ENCODE peak calls at places on chromosomes 4 and X, in five cellular contexts. T is ovary, J is body of pancreas, A is breast epithelium, N is stomach. M is an unnamed sample.

GRCh38 chrX:138775501-138775900 is 64.0 kb upstream of the FGF13 start:
- DNase-seq in A (no peak), N (no peak), T (no peak), J (no peak), M (no peak)

GRCh38 chr4:53854991-53855885 is 209.2 kb downstream of the CHIC2 start:
- DNase-seq in T (no peak), A (no peak), J (no peak), N (no peak), M (no peak)

GRCh38 chr4:184958839-184959238 is 59.5 kb upstream of the HELT start:
- DNase-seq in N (no peak), J (no peak), T (no peak), A (no peak), M (no peak)

GRCh38 chr4:28883211-28883610 is 1837.0 kb upstream of the PCDH7 start:
- DNase-seq in J (no peak), T (no peak), N (no peak), A (no peak), M (no peak)

GRCh38 chr4:145103496-145103895 is 5.4 kb downstream of the ABCE1 start:
- DNase-seq in A (no peak), J (no peak), N (no peak), T (no peak), M (no peak)

GRCh38 chrX:39047174-39047573 is 245.9 kb downstream of the MID1IP1 start:
- DNase-seq in J (no peak), A (no peak), T (no peak), N (no peak), M (no peak)

GRCh38 chrX:68838571-68838910 is 9.7 kb downstream of the EFNB1 start:
- DNase-seq in T (no peak), N (no peak), J (no peak), A (no peak), M (no peak)

GRCh38 chr4:75976177-75976576 is 14.6 kb downstream of the SDAD1 start:
- DNase-seq in N (no peak), A (no peak), T (no peak), J (no peak), M (no peak)

GRCh38 chr4:152065545-152065944 is 304.7 kb upstream of the GATB start:
- DNase-seq in A (no peak), N (no peak), J (no peak), T (no peak), M (no peak)

GRCh38 chr4:137375111-137375850 is 157.0 kb downstream of the PCDH18 start:
- DNase-seq in A (no peak), N (no peak), T (no peak), J (no peak), M (no peak)

GRCh38 chr4:78542373-78542772 is 9.2 kb upstream of the ANXA3 start:
- DNase-seq in J (no peak), N (no peak), T (no peak), A (no peak), M (no peak)

GRCh38 chr4:182238355-182238931 is 4.8 kb upstream of the TENM3 start:
- DNase-seq in T (no peak), A (no peak), N (no peak), J (no peak), M (no peak)

GRCh38 chr4:64144994-64145393 is 264.3 kb downstream of the TECRL start:
- DNase-seq in A (no peak), J (peak; percentile 20), N (peak; percentile 60), T (no peak), M (no peak)

GRCh38 chrX:122625239-122625638 is 558.8 kb upstream of the GRIA3 start:
- DNase-seq in N (no peak), J (no peak), A (no peak), T (no peak), M (no peak)
- TF ChIP-seq POLR2A in N (no peak), J (no peak), A (no peak), T (no peak), M (no peak)

DNA sequence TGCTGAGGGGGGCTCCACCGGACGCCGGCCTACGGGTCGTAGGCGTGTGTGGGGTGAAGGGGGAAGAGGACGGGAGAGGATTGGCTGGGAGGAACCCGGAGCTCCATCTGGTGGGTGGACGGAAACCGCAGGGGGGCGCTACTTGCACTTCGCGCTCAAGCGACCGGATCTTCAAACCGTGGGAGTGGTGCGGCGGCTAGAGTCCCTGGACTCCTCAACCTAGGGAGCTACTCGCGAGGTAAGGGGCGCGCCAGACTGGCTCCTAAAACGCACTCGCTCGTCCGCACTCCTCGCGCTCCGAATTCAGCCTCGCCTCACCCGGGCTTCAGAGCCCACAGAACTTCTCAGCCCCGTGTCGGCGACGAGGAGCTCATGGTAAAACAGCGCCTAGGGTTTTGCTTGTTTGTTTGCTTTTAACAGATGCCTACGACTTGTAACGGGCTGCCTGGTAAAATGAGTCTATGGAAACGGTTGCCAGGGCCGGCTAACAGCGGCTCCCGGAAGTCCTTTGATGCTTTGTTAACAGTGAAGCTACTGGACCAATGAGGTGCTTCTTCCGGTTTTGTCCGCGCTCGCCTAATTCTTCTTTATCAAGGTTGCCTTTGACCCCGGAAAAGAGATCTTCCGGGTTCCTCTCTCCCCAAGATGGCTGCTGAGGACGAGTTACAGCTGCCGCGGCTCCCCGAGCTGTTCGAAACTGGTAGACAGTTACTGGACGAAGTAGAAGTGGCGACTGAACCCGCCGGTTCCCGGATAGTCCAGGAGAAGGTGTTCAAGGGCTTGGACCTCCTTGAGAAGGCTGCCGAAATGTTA is at the start of gene IGBP1:
- DNase-seq in T (peak; percentile 81), N (peak; percentile 75), A (peak; percentile 70), J (peak; percentile 89), M (peak; percentile 93)
- TF ChIP-seq POLR2A in T (peak; percentile 29), N (no peak), A (no peak), J (peak; percentile 71), M (peak; percentile 31)

DNA sequence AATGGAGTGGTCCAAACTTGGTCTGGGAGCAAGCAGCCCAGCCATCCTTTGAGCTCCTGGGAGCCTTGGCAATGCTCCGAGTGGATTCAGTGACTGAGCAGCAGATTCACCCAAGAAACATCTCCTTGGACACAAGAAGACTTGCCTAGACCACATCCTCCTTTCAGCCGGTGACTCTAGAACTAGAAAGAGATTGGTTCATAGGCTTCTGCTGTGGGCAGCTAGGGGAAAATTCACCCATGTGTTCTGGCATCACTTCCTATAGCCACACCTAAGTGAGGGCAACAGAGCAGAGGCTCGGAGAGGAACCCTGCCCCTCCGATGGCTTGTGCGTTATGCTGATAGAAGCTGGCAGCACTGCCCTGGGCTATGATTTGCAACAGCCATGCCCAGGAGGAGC is 16.0 kb downstream of the ZNF275 start:
- DNase-seq in T (no peak), J (no peak), N (no peak), A (no peak), M (no peak)
- TF ChIP-seq POLR2A in T (no peak), J (no peak), N (no peak), A (no peak), M (no peak)

GRCh38 chr4:112302320-112303274 is 5.4 kb downstream of the ALPK1 start:
- DNase-seq in T (no peak), N (no peak), A (no peak), J (no peak), M (no peak)

GRCh38 chr4:112297495-112297894 is 326 bp downstream of the ALPK1 start:
- DNase-seq in T (no peak), N (no peak), J (no peak), A (no peak), M (no peak)

GRCh38 chr4:112296949-112297483 is at the start of gene ALPK1:
- DNase-seq in J (peak; percentile 71), T (no peak), A (no peak), N (no peak), M (no peak)
- TF ChIP-seq POLR2A in J (peak; percentile 67), T (peak; percentile 74), A (peak; percentile 57), N (no peak), M (no peak)

M was measured in spleen.